ENCODE peak calls at places on chromosomes 12 and 14, in four cellular contexts. C is NB4, G is T47D, D is dorsolateral prefrontal cortex. X is an unnamed sample.

GRCh38 chr12:16605666-16606116 is 271 bp downstream of the LMO3 start:
- DNase-seq in C (peak), G (no peak), D (peak), X (no peak)

GRCh38 chr12:99390707-99391106 is 256.8 kb upstream of the GARIN6 start:
- DNase-seq in C (peak), G (no peak), D (no peak), X (peak)

GRCh38 chr12:92297932-92298681 is 152.5 kb upstream of the BTG1 start:
- DNase-seq in C (no peak), G (no peak), D (no peak), X (no peak)

GRCh38 chr14:32756173-32756572 is 182.5 kb upstream of the NPAS3 start:
- DNase-seq in C (no peak), G (no peak), D (no peak), X (no peak)

GRCh38 chr14:105867961-105868599 is 341.7 kb downstream of the TMEM121 start:
- DNase-seq in C (no peak), G (no peak), D (no peak), X (no peak)

GRCh38 chr12:67590122-67590795 is 58.3 kb upstream of the DYRK2 start:
- DNase-seq in C (no peak), G (no peak), D (no peak), X (no peak)

GRCh38 chr14:50388256-50388931 is 8.3 kb downstream of the CDKL1 start:
- DNase-seq in C (no peak), G (no peak), D (no peak), X (peak)

GRCh38 chr14:22546722-22547071 is 42.3 kb downstream of the DAD1 start:
- DNase-seq in C (no peak), G (no peak), D (no peak), X (no peak)

GRCh38 chr14:75981426-75981825 is 369 bp downstream of the TGFB3 start:
- DNase-seq in C (no peak), G (peak), D (no peak), X (peak)

GRCh38 chr14:42222924-42223471 is 616.3 kb downstream of the LRFN5 start:
- DNase-seq in C (no peak), G (no peak), D (no peak), X (no peak)

GRCh38 chr12:77323778-77324415 is 258.5 kb upstream of the E2F7 start:
- DNase-seq in C (no peak), G (no peak), D (no peak), X (no peak)

GRCh38 chr12:91144053-91144452 is 32.8 kb upstream of the LUM start:
- DNase-seq in C (no peak), G (no peak), D (no peak), X (no peak)